ENCODE peak calls at places on chromosomes 7 and 10, in five cellular contexts. One of them, this sample, is unnamed.

GRCh38 chr10:131532745-131533341 is 221.3 kb upstream of the TCERG1L start:
- DNase-seq in HCT116: no peak
- DNase-seq in psoas muscle: no peak
- DNase-seq in right cardiac atrium: no peak
- DNase-seq in IMR-90: no peak
- DNase-seq in this sample: no peak

GRCh38 chr10:119441151-119441821 is 101.2 kb downstream of the RGS10 start:
- DNase-seq in HCT116: no peak
- DNase-seq in psoas muscle: no peak
- DNase-seq in right cardiac atrium: peak
- DNase-seq in IMR-90: peak
- DNase-seq in this sample: no peak

GRCh38 chr7:128176696-128177095 is 64.4 kb upstream of the LEP start:
- DNase-seq in HCT116: no peak
- DNase-seq in psoas muscle: no peak
- DNase-seq in right cardiac atrium: no peak
- DNase-seq in IMR-90: no peak
- DNase-seq in this sample: no peak

GRCh38 chr7:40922316-40922670 is 780.6 kb downstream of the INHBA start:
- DNase-seq in HCT116: no peak
- DNase-seq in psoas muscle: no peak
- DNase-seq in right cardiac atrium: no peak
- DNase-seq in IMR-90: peak
- DNase-seq in this sample: no peak

GRCh38 chr7:80410081-80410480 is 101.8 kb downstream of the GNAT3 start:
- DNase-seq in HCT116: no peak
- DNase-seq in psoas muscle: no peak
- DNase-seq in right cardiac atrium: no peak
- DNase-seq in IMR-90: peak
- DNase-seq in this sample: no peak

GRCh38 chr10:49324711-49325110 is 25.7 kb downstream of the C10orf71 start:
- DNase-seq in HCT116: no peak
- DNase-seq in psoas muscle: no peak
- DNase-seq in right cardiac atrium: no peak
- DNase-seq in IMR-90: no peak
- DNase-seq in this sample: peak

GRCh38 chr7:135169141-135169935 is 1.2 kb downstream of the CYREN start:
- DNase-seq in HCT116: peak
- DNase-seq in psoas muscle: peak
- DNase-seq in right cardiac atrium: no peak
- DNase-seq in IMR-90: peak
- DNase-seq in this sample: no peak

GRCh38 chr10:19652750-19653149 is 163.5 kb upstream of the PLXDC2 start:
- DNase-seq in HCT116: no peak
- DNase-seq in psoas muscle: no peak
- DNase-seq in right cardiac atrium: no peak
- DNase-seq in IMR-90: no peak
- DNase-seq in this sample: no peak

GRCh38 chr7:27866256-27866655 is 126.3 kb downstream of the TAX1BP1 start:
- DNase-seq in HCT116: no peak
- DNase-seq in psoas muscle: no peak
- DNase-seq in right cardiac atrium: no peak
- DNase-seq in IMR-90: no peak
- DNase-seq in this sample: no peak

GRCh38 chr10:34576789-34577188 is 238.3 kb downstream of the PARD3 start:
- DNase-seq in HCT116: no peak
- DNase-seq in psoas muscle: no peak
- DNase-seq in right cardiac atrium: no peak
- DNase-seq in IMR-90: no peak
- DNase-seq in this sample: no peak

GRCh38 chr10:7233259-7233991 is 177.4 kb downstream of the SFMBT2 start:
- DNase-seq in HCT116: no peak
- DNase-seq in psoas muscle: peak
- DNase-seq in right cardiac atrium: no peak
- DNase-seq in IMR-90: no peak
- DNase-seq in this sample: no peak

GRCh38 chr7:132932321-132933075 is 149.4 kb downstream of the CHCHD3 start:
- DNase-seq in HCT116: no peak
- DNase-seq in psoas muscle: no peak
- DNase-seq in right cardiac atrium: no peak
- DNase-seq in IMR-90: peak
- DNase-seq in this sample: no peak

GRCh38 chr10:73586583-73586984 is 4.6 kb downstream of the USP54 start:
- DNase-seq in HCT116: no peak
- DNase-seq in psoas muscle: no peak
- DNase-seq in right cardiac atrium: no peak
- DNase-seq in IMR-90: peak
- DNase-seq in this sample: no peak

GRCh38 chr7:67210567-67210966 is 213.9 kb downstream of the TYW1 start:
- DNase-seq in HCT116: no peak
- DNase-seq in psoas muscle: no peak
- DNase-seq in right cardiac atrium: no peak
- DNase-seq in IMR-90: no peak
- DNase-seq in this sample: no peak

GRCh38 chr7:116653204-116653603 is 18.8 kb upstream of the MET start:
- DNase-seq in HCT116: peak
- DNase-seq in psoas muscle: no peak
- DNase-seq in right cardiac atrium: no peak
- DNase-seq in IMR-90: peak
- DNase-seq in this sample: no peak

GRCh38 chr10:76939862-76940495 is 697.6 kb downstream of the KCNMA1 start:
- DNase-seq in HCT116: no peak
- DNase-seq in psoas muscle: no peak
- DNase-seq in right cardiac atrium: no peak
- DNase-seq in IMR-90: no peak
- DNase-seq in this sample: no peak

GRCh38 chr10:21184216-21184615 is 287.1 kb upstream of the NEBL start:
- DNase-seq in HCT116: no peak
- DNase-seq in psoas muscle: no peak
- DNase-seq in right cardiac atrium: no peak
- DNase-seq in IMR-90: no peak
- DNase-seq in this sample: no peak

GRCh38 chr10:14102056-14102455 is 228.7 kb downstream of the FRMD4A start:
- DNase-seq in HCT116: no peak
- DNase-seq in psoas muscle: no peak
- DNase-seq in right cardiac atrium: no peak
- DNase-seq in IMR-90: peak
- DNase-seq in this sample: no peak

GRCh38 chr7:20539201-20539600 is 76.3 kb upstream of the ABCB5 start:
- DNase-seq in HCT116: peak
- DNase-seq in psoas muscle: no peak
- DNase-seq in right cardiac atrium: no peak
- DNase-seq in IMR-90: no peak
- DNase-seq in this sample: peak

GRCh38 chr10:71889388-71889987 is 38.4 kb upstream of the PSAP start:
- DNase-seq in HCT116: no peak
- DNase-seq in psoas muscle: no peak
- DNase-seq in right cardiac atrium: no peak
- DNase-seq in IMR-90: no peak
- DNase-seq in this sample: no peak

GRCh38 chr7:119703895-119704294 is 569.1 kb upstream of the KCND2 start:
- DNase-seq in HCT116: no peak
- DNase-seq in psoas muscle: no peak
- DNase-seq in right cardiac atrium: no peak
- DNase-seq in IMR-90: no peak
- DNase-seq in this sample: no peak

GRCh38 chr7:44193011-44193802 is 4.0 kb upstream of the GCK start:
- DNase-seq in HCT116: no peak
- DNase-seq in psoas muscle: no peak
- DNase-seq in right cardiac atrium: no peak
- DNase-seq in IMR-90: no peak
- DNase-seq in this sample: no peak

GRCh38 chr7:154743211-154743610 is 259.7 kb downstream of the PAXIP1 start:
- DNase-seq in HCT116: no peak
- DNase-seq in psoas muscle: no peak
- DNase-seq in right cardiac atrium: no peak
- DNase-seq in IMR-90: no peak
- DNase-seq in this sample: no peak

GRCh38 chr10:86337121-86337601 is 29.4 kb downstream of the GRID1 start:
- DNase-seq in HCT116: no peak
- DNase-seq in psoas muscle: no peak
- DNase-seq in right cardiac atrium: no peak
- DNase-seq in IMR-90: no peak
- DNase-seq in this sample: no peak

GRCh38 chr10:116466715-116467422 is 39.2 kb downstream of the PNLIPRP3 start:
- DNase-seq in HCT116: no peak
- DNase-seq in psoas muscle: no peak
- DNase-seq in right cardiac atrium: no peak
- DNase-seq in IMR-90: no peak
- DNase-seq in this sample: no peak
- H3K27ac ChIP-seq in HCT116: no peak
- H3K27ac ChIP-seq in psoas muscle: no peak
- H3K27ac ChIP-seq in right cardiac atrium: no peak
- H3K27ac ChIP-seq in IMR-90: no peak
- H3K27ac ChIP-seq in this sample: no peak

GRCh38 chr7:64046041-64046389 is 781 bp downstream of the ZNF727 start:
- DNase-seq in HCT116: no peak
- DNase-seq in psoas muscle: no peak
- DNase-seq in right cardiac atrium: no peak
- DNase-seq in IMR-90: no peak
- DNase-seq in this sample: no peak

GRCh38 chr7:64045301-64046040 is at the start of gene ZNF727:
- DNase-seq in HCT116: no peak
- DNase-seq in psoas muscle: peak
- DNase-seq in right cardiac atrium: peak
- DNase-seq in IMR-90: no peak
- DNase-seq in this sample: no peak
- H3K4me3 ChIP-seq in HCT116: no peak
- H3K4me3 ChIP-seq in psoas muscle: peak
- H3K4me3 ChIP-seq in right cardiac atrium: peak
- H3K4me3 ChIP-seq in IMR-90: no peak
- H3K4me3 ChIP-seq in this sample: no peak

DNA sequence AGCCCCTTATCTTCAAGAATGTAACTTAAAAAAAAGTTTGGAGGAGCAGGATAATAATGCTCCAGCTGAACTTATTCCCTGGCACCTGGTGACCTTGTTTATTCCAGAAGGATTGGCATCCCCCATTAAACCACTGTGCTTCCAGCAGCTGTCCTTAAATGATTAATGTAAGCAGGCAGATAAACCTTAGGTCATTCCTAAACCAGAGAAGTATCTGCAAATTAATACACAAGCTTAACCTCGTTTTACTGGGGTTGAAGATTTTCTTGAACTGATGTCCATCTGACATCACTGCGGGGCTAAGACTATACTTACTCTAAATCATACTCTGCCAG is 116.1 kb upstream of the PALS2 start:
- DNase-seq in HCT116: no peak
- DNase-seq in psoas muscle: no peak
- DNase-seq in right cardiac atrium: no peak
- DNase-seq in IMR-90: no peak
- DNase-seq in this sample: no peak
- H3K27ac ChIP-seq in HCT116: no peak
- H3K27ac ChIP-seq in psoas muscle: peak
- H3K27ac ChIP-seq in right cardiac atrium: no peak
- H3K27ac ChIP-seq in IMR-90: no peak
- H3K27ac ChIP-seq in this sample: no peak

DNA sequence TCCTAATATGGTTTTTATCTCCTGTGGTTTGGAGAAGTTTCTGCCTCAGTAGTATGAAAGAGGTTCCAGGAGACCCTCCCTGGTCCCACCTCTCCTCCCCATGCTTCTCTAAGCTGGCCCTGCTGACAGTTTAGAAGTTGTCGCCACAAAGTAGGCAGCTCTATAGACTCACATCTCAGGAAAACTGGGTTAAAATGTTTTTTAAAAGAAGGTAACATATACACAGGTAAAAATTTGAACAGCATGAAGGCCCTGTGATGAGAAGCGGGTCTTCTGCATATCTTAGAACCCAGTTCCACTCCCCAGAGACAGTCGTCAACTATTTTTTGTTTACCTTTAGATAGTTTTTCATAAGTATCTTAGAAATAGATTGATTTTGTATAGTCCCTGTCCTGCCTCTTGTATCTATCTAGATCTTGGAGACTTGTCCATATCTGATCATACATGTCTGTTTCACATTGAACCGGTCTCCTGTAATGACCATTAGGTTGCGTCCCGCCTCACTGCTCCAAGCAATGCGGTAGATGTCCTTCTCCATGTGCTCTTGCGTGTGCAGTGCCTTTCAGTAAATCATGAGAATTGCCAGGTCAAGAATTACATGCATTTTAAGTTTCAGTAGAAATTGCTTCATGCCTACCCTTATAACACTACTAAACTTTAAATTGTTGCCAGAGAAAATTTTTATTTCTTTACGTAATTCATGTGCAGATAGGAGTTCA is 2.2 kb downstream of the DUSP5 start:
- DNase-seq in HCT116: no peak
- DNase-seq in psoas muscle: no peak
- DNase-seq in right cardiac atrium: no peak
- DNase-seq in IMR-90: peak
- DNase-seq in this sample: no peak
- H3K4me3 ChIP-seq in HCT116: peak
- H3K4me3 ChIP-seq in psoas muscle: peak
- H3K4me3 ChIP-seq in right cardiac atrium: peak
- H3K4me3 ChIP-seq in IMR-90: peak
- H3K4me3 ChIP-seq in this sample: no peak

GRCh38 chr7:73631558-73631957 is 7.2 kb upstream of the MLXIPL start:
- DNase-seq in HCT116: no peak
- DNase-seq in psoas muscle: no peak
- DNase-seq in right cardiac atrium: no peak
- DNase-seq in IMR-90: no peak
- DNase-seq in this sample: no peak

GRCh38 chr7:73633844-73634243 is 9.5 kb upstream of the MLXIPL start:
- DNase-seq in HCT116: no peak
- DNase-seq in psoas muscle: no peak
- DNase-seq in right cardiac atrium: no peak
- DNase-seq in IMR-90: no peak
- DNase-seq in this sample: no peak

GRCh38 chr7:73628504-73628903 is 4.2 kb upstream of the MLXIPL start:
- DNase-seq in HCT116: no peak
- DNase-seq in psoas muscle: no peak
- DNase-seq in right cardiac atrium: no peak
- DNase-seq in IMR-90: no peak
- DNase-seq in this sample: no peak

GRCh38 chr7:73635428-73636200 is 11.3 kb upstream of the MLXIPL start:
- DNase-seq in HCT116: no peak
- DNase-seq in psoas muscle: no peak
- DNase-seq in right cardiac atrium: no peak
- DNase-seq in IMR-90: no peak
- DNase-seq in this sample: no peak

GRCh38 chr7:73633323-73633722 is 9.0 kb upstream of the MLXIPL start:
- DNase-seq in HCT116: no peak
- DNase-seq in psoas muscle: no peak
- DNase-seq in right cardiac atrium: no peak
- DNase-seq in IMR-90: no peak
- DNase-seq in this sample: no peak
- H3K27ac ChIP-seq in HCT116: no peak
- H3K27ac ChIP-seq in psoas muscle: no peak
- H3K27ac ChIP-seq in right cardiac atrium: no peak
- H3K27ac ChIP-seq in IMR-90: no peak
- H3K27ac ChIP-seq in this sample: no peak